ENCODE peak calls at places on chromosomes 3 and 15, in eight cellular contexts. W is ovary, A is choroid plexus epithelial cell, O is AG10803, C is cardiac fibroblast, Z is adrenal gland, I is IMR-90, R is HL-60. P is an unnamed sample.

GRCh38 chr15:51759557-51760070 is 8.2 kb downstream of the TMOD2 start:
- DNase-seq in W (peak; percentile 60), A (peak; percentile 97), O (peak; percentile 98), C (peak; percentile 97), Z (peak; percentile 30), I (peak; percentile 97), R (peak; percentile 61), P (peak; percentile 62)

GRCh38 chr15:25862469-25863066 is 559 bp downstream of the ATP10A start:
- DNase-seq in W (no peak), A (no peak), O (peak; percentile 31), C (peak; percentile 26), Z (no peak), I (no peak), R (no peak), P (no peak)

GRCh38 chr3:185276415-185276814 is 22.6 kb upstream of the EHHADH start:
- DNase-seq in W (no peak), A (no peak), O (no peak), C (no peak), Z (no peak), I (no peak), R (no peak), P (no peak)

GRCh38 chr3:18900994-18901393 is 247.3 kb upstream of the KCNH8 start:
- DNase-seq in W (no peak), A (no peak), O (no peak), C (peak; percentile 1), Z (no peak), I (no peak), R (no peak), P (no peak)

GRCh38 chr15:43522247-43522646 is 4.8 kb downstream of the MAP1A start:
- DNase-seq in W (no peak), A (no peak), O (no peak), C (no peak), Z (no peak), I (no peak), R (no peak), P (no peak)

GRCh38 chr3:62007036-62007435 is 366.3 kb downstream of the FEZF2 start:
- DNase-seq in W (no peak), A (no peak), O (peak; percentile 48), C (peak; percentile 31), Z (no peak), I (peak; percentile 5), R (no peak), P (no peak)

GRCh38 chr15:59812185-59812870 is 123.2 kb upstream of the BNIP2 start:
- DNase-seq in W (no peak), A (no peak), O (no peak), C (no peak), Z (no peak), I (no peak), R (no peak), P (peak; percentile 82)

GRCh38 chr3:55735976-55736375 is 248.9 kb upstream of the WNT5A start:
- DNase-seq in W (no peak), A (no peak), O (peak; percentile 33), C (no peak), Z (no peak), I (peak; percentile 11), R (no peak), P (no peak)

GRCh38 chr15:34719883-34720148 is 35.0 kb downstream of the GJD2 start:
- DNase-seq in W (no peak), A (no peak), O (no peak), C (no peak), Z (no peak), I (no peak), R (no peak), P (no peak)

GRCh38 chr15:47987461-47987860 is 133.3 kb upstream of the SLC24A5 start:
- DNase-seq in W (no peak), A (no peak), O (no peak), C (no peak), Z (no peak), I (no peak), R (no peak), P (no peak)

GRCh38 chr15:47988564-47988963 is 132.2 kb upstream of the SLC24A5 start:
- DNase-seq in W (no peak), A (no peak), O (no peak), C (no peak), Z (no peak), I (no peak), R (no peak), P (no peak)

GRCh38 chr15:47985568-47985967 is 135.2 kb upstream of the SLC24A5 start:
- DNase-seq in W (no peak), A (no peak), O (no peak), C (no peak), Z (no peak), I (no peak), R (no peak), P (no peak)

GRCh38 chr15:47987908-47988532 is 132.8 kb upstream of the SLC24A5 start:
- DNase-seq in W (peak; percentile 10), A (peak; percentile 87), O (peak; percentile 66), C (peak; percentile 80), Z (no peak), I (peak; percentile 70), R (peak; percentile 39), P (peak; percentile 52)

DNA sequence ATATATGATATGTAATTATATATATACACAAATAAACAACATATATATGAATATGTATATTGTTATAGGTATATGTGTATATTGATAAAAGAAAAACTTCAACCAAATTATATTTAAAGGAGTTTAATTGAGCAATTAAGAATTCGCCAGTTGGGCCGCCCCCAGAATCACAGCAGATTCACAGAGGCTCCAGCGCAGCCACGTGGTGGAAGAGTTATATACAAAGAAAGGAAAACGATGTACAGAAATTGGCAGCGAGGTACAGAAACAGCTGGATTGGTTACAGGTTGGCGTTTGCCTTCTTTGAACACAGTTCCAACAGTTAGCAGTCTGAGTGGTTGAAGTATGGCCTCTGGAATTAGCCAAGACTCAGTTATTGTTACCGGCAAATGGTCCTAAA is 137.3 kb upstream of the SLC24A5 start:
- DNase-seq in W (no peak), A (no peak), O (no peak), C (no peak), Z (no peak), I (no peak), R (no peak), P (no peak)
- TF ChIP-seq CTCF in W (no peak), A (no peak), O (no peak), C (no peak), Z (no peak), I (no peak), R (no peak), P (no peak)

DNA sequence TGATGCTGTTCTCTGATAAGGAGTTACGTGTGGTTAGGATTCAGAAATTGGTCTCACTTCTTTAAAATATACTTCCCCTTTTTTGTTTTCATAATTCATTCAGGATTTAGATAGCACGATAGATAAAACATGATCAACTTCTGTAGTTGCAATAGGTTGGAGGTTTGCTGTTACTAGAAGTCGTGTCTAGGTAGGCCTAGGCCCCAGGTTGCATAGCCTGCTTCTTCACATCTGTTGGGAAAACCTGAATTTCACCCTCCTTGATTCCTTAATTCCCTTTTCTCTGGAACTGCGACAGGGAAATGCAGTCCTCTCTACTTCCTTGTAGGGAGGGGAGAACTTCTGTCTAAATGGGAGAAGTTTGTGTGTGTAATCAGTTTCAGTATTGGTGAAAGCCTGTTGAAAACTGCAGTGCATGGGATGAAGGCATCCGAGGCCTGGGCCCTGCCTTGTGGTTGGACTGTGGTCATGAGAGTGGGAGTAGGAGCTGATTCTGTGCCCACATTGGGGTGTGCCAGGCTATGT is 33.3 kb downstream of the GPR171 start:
- DNase-seq in W (no peak), A (no peak), O (peak; percentile 30), C (peak; percentile 21), Z (peak; percentile 53), I (no peak), R (peak; percentile 91), P (peak; percentile 27)
- H3K4me3 ChIP-seq in W (no peak overlapping the region), A (no peak overlapping the region), O (no peak overlapping the region), C (no peak overlapping the region), Z (no peak overlapping the region), I (no peak overlapping the region), R (peak overlapping the region; percentile 0), P (no peak overlapping the region)

GRCh38 chr3:88058593-88059379 is at the start of the genes CGGBP1 and ZNF654:
- DNase-seq in W (peak; percentile 97), A (peak; percentile 100), O (peak; percentile 99), C (peak; percentile 99), Z (peak; percentile 99), I (peak; percentile 99), R (peak; percentile 99), P (peak; percentile 99)

GRCh38 chr3:88058322-88058592 is 548 bp downstream of the CGGBP1 start:
- DNase-seq in W (no peak), A (no peak), O (no peak), C (no peak), Z (no peak), I (no peak), R (no peak), P (no peak)

GRCh38 chr3:88059380-88060160 is 515 bp downstream of the ZNF654 start:
- DNase-seq in W (no peak), A (no peak), O (no peak), C (no peak), Z (no peak), I (no peak), R (no peak), P (peak; percentile 32)

GRCh38 chr3:88061749-88062148 is 2.7 kb downstream of the ZNF654 start:
- DNase-seq in W (no peak), A (no peak), O (no peak), C (no peak), Z (no peak), I (no peak), R (peak; percentile 8), P (no peak)

GRCh38 chr3:88057650-88058321 is 1.0 kb downstream of the CGGBP1 start:
- DNase-seq in W (no peak), A (peak; percentile 59), O (peak; percentile 33), C (peak; percentile 51), Z (no peak), I (peak; percentile 20), R (no peak), P (peak; percentile 16)
- TF ChIP-seq CTCF in W (no peak), A (peak; percentile 56), O (peak; percentile 46), C (peak; percentile 29), Z (no peak), I (peak; percentile 25), R (no peak), P (no peak)

GRCh38 chr3:23806322-23807160 is 786 bp downstream of the UBE2E1 start:
- DNase-seq in W (peak; percentile 39), A (peak; percentile 24), O (no peak), C (peak; percentile 29), Z (peak; percentile 17), I (no peak), R (no peak), P (peak; percentile 35)

GRCh38 chr3:23809840-23810341 is 4.1 kb downstream of the UBE2E1 start:
- DNase-seq in W (no peak), A (no peak), O (no peak), C (no peak), Z (no peak), I (no peak), R (peak; percentile 49), P (no peak)

GRCh38 chr3:23809294-23809693 is 3.5 kb downstream of the UBE2E1 start:
- DNase-seq in W (no peak), A (no peak), O (no peak), C (no peak), Z (no peak), I (no peak), R (no peak), P (no peak)

GRCh38 chr3:23807161-23808015 is 1.6 kb downstream of the UBE2E1 start:
- DNase-seq in W (peak; percentile 33), A (peak; percentile 64), O (peak; percentile 44), C (peak; percentile 66), Z (peak; percentile 20), I (peak; percentile 51), R (peak; percentile 25), P (peak; percentile 42)

DNA sequence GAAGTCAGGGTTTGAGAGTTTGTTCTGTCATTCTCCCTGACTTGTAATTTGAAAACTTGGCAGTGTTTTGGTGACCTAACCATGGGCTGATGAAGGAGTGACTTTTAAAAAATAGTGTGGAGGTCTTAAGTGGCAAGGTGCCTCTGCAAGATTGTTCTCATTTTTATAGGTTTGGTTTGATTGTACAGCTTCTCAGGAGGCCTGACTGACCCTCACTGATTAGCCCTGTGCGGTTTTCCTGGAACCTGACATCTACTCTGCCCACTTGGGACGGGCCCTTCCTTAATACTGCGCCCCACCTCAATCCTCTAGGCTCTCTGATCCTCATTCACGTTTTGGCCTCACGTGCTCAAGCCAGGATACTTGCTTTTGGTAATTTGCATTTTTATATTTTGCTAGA is 2.8 kb downstream of the UBE2E1 start:
- DNase-seq in W (no peak), A (no peak), O (no peak), C (no peak), Z (no peak), I (no peak), R (no peak), P (no peak)
- H3K4me3 ChIP-seq in W (no peak overlapping the region), A (no peak overlapping the region), O (no peak overlapping the region), C (no peak overlapping the region), Z (no peak overlapping the region), I (no peak overlapping the region), R (no peak overlapping the region), P (no peak overlapping the region)